ENCODE peak calls at places on chromosomes 4 and X, in five cellular contexts. W is ovary, L is PC-9, N is H1, X is upper lobe of right lung. G is an unnamed sample.

GRCh38 chr4:106987314-106987713 is 48.8 kb downstream of the DKK2 start:
- DNase-seq in N (no peak), L (no peak), W (no peak), X (no peak), G (no peak)

GRCh38 chr4:180641495-180641894 is 1601.7 kb upstream of the TENM3 start:
- DNase-seq in X (no peak), N (no peak), W (no peak), L (no peak), G (no peak)

GRCh38 chrX:2691543-2692220 is 587 bp downstream of the CD99 start:
- DNase-seq in X (peak; percentile 82), W (peak; percentile 69), L (peak; percentile 19), N (no peak), G (peak; percentile 78)

GRCh38 chr4:100799767-100800539 is 282.1 kb upstream of the EMCN start:
- DNase-seq in N (no peak), L (no peak), X (no peak), W (no peak), G (no peak)

GRCh38 chrX:75273483-75273882 is 402 bp upstream of the UPRT start:
- DNase-seq in W (no peak), L (no peak), N (no peak), X (no peak), G (no peak)

GRCh38 chrX:130171446-130172126 is at the start of gene RAB33A:
- DNase-seq in X (peak; percentile 64), L (peak; percentile 9), N (no peak), W (peak; percentile 35), G (peak; percentile 24)

GRCh38 chrX:4249401-4249800 is 536.0 kb upstream of the PRKX start:
- DNase-seq in N (no peak), L (no peak), X (no peak), W (no peak), G (no peak)

GRCh38 chr4:59553739-59554126 is 1646.4 kb upstream of the ADGRL3 start:
- DNase-seq in X (no peak), W (no peak), N (no peak), L (no peak), G (no peak)

GRCh38 chr4:141501395-141501794 is 135.0 kb upstream of the IL15 start:
- DNase-seq in X (no peak), W (no peak), N (no peak), L (no peak), G (no peak)

GRCh38 chr4:168586926-168587325 is 90.1 kb downstream of the PALLD start:
- DNase-seq in N (no peak), X (no peak), L (no peak), W (no peak), G (no peak)

GRCh38 chr4:82798168-82799005 is at the start of gene SCD5:
- DNase-seq in X (peak; percentile 78), L (peak; percentile 73), N (no peak), W (peak; percentile 87), G (peak; percentile 90)

GRCh38 chr4:79959652-79960051 is 113.4 kb downstream of the ANTXR2 start:
- DNase-seq in N (no peak), L (no peak), X (no peak), W (no peak), G (no peak)

GRCh38 chr4:181289203-181289602 is 954.0 kb upstream of the TENM3 start:
- DNase-seq in X (no peak), N (no peak), L (no peak), W (no peak), G (no peak)

GRCh38 chrX:48278958-48279357 is 23.8 kb downstream of the SSX1 start:
- DNase-seq in L (no peak), N (no peak), W (no peak), X (no peak), G (no peak)

GRCh38 chrX:124280294-124280902 is 52.1 kb upstream of the TEX13D start:
- DNase-seq in L (no peak), X (no peak), N (no peak), W (no peak), G (no peak)

GRCh38 chr4:53686521-53686920 is 95.2 kb upstream of the LNX1 start:
- DNase-seq in W (no peak), L (no peak), N (no peak), X (no peak), G (no peak)

GRCh38 chr4:53713767-53714166 is 122.5 kb upstream of the LNX1 start:
- DNase-seq in W (no peak), L (no peak), X (no peak), N (no peak), G (no peak)

DNA sequence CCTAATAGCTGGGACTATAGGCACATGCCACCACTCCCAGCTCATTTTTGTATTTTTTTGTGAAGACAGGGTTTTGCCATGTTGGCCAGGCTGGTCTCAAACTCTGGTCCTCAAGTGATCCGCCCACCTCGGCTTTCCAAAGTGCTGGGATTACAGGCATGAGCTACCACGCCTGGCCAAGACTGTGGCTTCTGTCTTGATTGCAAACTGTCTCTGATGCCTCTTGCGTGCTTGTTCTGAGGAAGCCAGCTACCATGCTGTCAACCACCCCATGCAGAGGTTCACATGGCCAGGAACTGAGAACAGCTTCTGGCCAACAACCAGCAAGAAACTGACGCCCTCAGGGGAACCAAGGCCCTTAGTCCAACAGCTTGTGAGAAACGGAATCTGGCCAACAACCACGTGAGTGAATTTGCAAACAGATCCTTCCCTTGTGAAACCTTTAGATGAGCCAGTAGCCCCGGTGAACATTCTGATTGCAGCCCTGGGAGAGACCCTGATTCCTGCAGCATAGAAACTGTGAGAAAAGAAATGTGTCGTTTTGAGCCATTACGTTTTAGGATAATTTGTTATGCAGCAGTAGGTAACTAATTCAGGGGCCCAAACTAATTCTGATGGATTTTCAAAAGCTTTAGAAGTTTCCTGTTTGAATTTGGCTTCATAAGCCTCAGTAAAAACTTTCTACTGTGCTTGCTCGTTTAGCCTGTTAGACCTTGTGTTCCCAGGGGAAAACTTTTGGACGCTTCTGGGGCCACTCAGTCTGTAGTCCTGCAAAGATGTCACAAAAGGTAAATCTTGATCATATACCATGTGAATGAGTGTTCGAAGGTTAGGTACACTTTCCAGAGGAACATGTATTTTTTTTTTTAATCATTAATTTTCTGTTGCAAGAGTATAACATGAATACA is 71.0 kb downstream of the SUPT20HL2 start:
- DNase-seq in X (no peak), W (no peak), N (no peak), L (no peak), G (peak; percentile 69)
- H3K4me3 ChIP-seq in X (no peak overlapping the region), W (no peak overlapping the region), N (no peak overlapping the region), L (no peak overlapping the region), G (no peak overlapping the region)

GRCh38 chr4:38676986-38677385 is 13.0 kb downstream of the KLF3 start:
- DNase-seq in X (no peak), L (no peak), W (no peak), N (no peak), G (no peak)

GRCh38 chr4:38674206-38675144 is 10.5 kb downstream of the KLF3 start:
- DNase-seq in X (no peak), N (no peak), W (no peak), L (no peak), G (no peak)

GRCh38 chr4:38677466-38677865 is 13.5 kb downstream of the KLF3 start:
- DNase-seq in X (no peak), W (no peak), N (no peak), L (no peak), G (no peak)

GRCh38 chr4:38673109-38673978 is 9.3 kb downstream of the KLF3 start:
- DNase-seq in N (no peak), W (peak; percentile 76), X (peak; percentile 79), L (peak; percentile 62), G (peak; percentile 85)

DNA sequence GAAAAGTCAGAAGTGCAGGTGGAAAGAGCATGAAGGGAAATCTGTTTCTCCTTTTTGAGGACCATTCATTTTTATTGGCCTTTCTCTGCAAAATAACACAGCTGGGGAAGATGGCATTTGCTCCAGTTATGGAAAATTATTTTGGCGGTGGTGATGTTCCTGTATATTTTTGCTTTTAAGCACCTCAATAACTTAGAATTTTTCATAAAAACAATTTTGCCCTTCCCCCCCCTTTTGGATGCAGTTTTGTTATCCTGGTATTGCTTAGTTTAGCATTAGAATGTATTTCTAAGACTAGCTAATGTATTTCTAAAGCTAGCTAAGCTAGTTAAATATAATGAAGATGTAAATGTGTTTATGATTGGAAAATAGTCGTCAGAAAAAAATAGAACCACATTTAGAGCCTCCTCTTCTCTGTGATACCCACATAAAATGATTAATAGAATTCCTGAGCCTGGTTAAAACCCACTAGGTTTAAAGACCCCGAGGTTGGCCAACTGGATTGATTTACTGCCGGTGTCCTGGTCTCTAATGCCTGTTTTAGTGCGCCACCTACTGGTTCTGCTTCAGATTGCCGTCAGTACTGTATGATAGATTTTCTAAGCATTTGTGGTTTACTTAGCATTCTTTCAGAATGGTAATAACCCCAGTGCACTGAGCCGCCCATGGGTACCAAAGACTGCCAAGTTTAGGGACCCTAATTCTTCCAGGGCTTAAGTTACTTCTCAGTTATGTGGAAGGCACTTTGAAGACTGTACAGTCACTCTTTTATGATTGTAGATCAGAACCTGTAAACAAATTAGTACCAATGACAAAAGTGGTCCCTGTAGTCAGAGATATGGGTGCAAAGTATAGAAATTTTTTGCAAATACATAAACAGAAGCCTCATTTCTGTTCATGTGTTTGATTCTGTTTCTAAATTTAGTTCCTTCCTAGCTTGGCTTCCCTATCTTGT is 11.4 kb downstream of the KLF3 start:
- DNase-seq in W (peak; percentile 84), N (no peak), L (peak; percentile 71), X (no peak), G (peak; percentile 85)
- H3K27ac ChIP-seq in W (peak overlapping the region; percentile 84), N (no peak overlapping the region), L (peak overlapping the region; percentile 74), X (peak overlapping the region; percentile 85), G (no peak overlapping the region)

DNA sequence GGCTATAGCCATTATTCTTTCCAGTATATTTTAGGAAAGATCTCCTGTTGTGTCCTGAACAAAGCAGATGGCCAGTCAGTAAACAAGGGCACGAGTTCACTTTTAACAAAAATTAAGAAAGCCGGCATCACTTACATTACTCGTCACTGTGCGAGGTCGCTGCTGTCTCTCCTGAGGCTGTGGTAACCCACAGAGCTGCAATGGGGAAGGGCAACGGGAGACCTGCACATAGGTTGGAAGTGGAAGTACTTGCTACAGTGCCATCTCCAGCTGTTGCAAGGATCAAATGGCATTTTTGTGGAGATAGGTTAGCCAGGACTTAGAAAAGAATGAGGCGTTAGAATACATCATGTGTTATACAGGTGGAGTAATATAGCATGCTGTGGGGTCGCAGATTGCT is 132.2 kb downstream of the KLHL8 start:
- DNase-seq in L (no peak), W (no peak), N (no peak), X (no peak), G (no peak)
- H3K4me1 ChIP-seq in L (peaks cover 24% of the 10 kb centered on the region), W (peaks cover 7% of the 10 kb centered on the region), N (no peaks in the 10 kb centered on the region), X (peaks cover 27% of the 10 kb centered on the region), G (peaks cover 11% of the 10 kb centered on the region)

GRCh38 chr4:68344785-68345184 is 5.1 kb downstream of the YTHDC1 start:
- DNase-seq in N (no peak), W (no peak), X (no peak), L (no peak), G (no peak)

GRCh38 chr4:68349361-68350360 is at the start of gene YTHDC1:
- DNase-seq in X (peak; percentile 98), N (peak; percentile 88), L (peak; percentile 87), W (peak; percentile 98), G (peak; percentile 99)

GRCh38 chr4:68348577-68348976 is 1.3 kb downstream of the YTHDC1 start:
- DNase-seq in L (no peak), W (no peak), N (no peak), X (no peak), G (no peak)

GRCh38 chr4:68346461-68346860 is 3.4 kb downstream of the YTHDC1 start:
- DNase-seq in X (no peak), L (no peak), N (no peak), W (no peak), G (no peak)

DNA sequence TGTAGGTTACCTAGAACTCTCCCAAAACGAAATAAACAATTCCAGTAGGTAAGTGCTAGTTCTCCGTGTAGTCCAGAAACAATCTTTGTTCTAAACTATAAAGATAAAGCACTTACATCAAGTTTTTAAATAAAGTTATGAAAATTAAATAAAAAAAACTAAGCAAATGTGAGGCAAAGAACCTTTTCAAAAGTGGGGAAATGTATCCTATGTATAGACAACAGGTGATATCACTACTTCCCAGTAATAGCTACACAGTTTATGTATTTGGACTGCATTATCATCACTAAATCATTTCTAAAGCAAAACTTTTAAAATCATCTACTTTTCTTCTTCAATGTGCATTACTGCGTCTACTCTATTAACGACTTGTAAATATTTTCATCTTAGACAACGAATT is 2.0 kb downstream of the YTHDC1 start:
- DNase-seq in L (no peak), X (no peak), W (no peak), N (no peak), G (no peak)
- H3K4me3 ChIP-seq in L (peak overlapping the region; percentile 86), X (peak overlapping the region; percentile 92), W (peak overlapping the region; percentile 95), N (peak overlapping the region; percentile 90), G (peak overlapping the region; percentile 73)